ENCODE peak calls at places on chromosomes 16 and 17, in six cellular contexts. D is IMR-90; M is MM.1S; N is CD4-positive, alpha-beta memory T cell; K is pancreas; G is adrenal gland. U is an unnamed sample. For H3K4me1, the result is how much of the 10 kb centered on the place peaks cover.

GRCh38 chr16:21950782-21951521 is 2.2 kb upstream of the UQCRC2 start:
- DNase-seq in D (peak), M (peak), N (peak), K (no peak), G (peak), U (no peak)

GRCh38 chr16:22008215-22009142 is 568 bp downstream of the MOSMO start:
- DNase-seq in D (no peak), M (no peak), N (peak), K (peak), G (peak), U (peak)

GRCh38 chr17:61482467-61482866 is 30.2 kb downstream of the TBX4 start:
- DNase-seq in D (no peak), M (no peak), N (no peak), K (no peak), G (no peak), U (no peak)

GRCh38 chr17:74360993-74361612 is 565 bp downstream of the BTBD17 start:
- DNase-seq in D (peak), M (no peak), N (no peak), K (no peak), G (no peak), U (peak)

GRCh38 chr17:44350733-44351226 is 5.7 kb downstream of the GRN start:
- DNase-seq in D (peak), M (peak), N (no peak), K (no peak), G (peak), U (peak)

GRCh38 chr17:19364699-19365498 is 2.4 kb upstream of the B9D1 start:
- DNase-seq in D (no peak), M (no peak), N (no peak), K (no peak), G (peak), U (peak)

GRCh38 chr17:73541111-73541510 is 103.1 kb downstream of the SDK2 start:
- DNase-seq in D (no peak), M (no peak), N (no peak), K (no peak), G (no peak), U (no peak)

GRCh38 chr17:37055511-37055910 is 106.8 kb downstream of the AATF start:
- DNase-seq in D (no peak), M (no peak), N (no peak), K (no peak), G (no peak), U (no peak)

GRCh38 chr16:14564323-14564722 is 65.7 kb downstream of the PARN start:
- DNase-seq in D (no peak), M (peak), N (no peak), K (peak), G (no peak), U (no peak)

GRCh38 chr16:65473699-65474098 is 351.8 kb upstream of the CDH11 start:
- DNase-seq in D (no peak), M (no peak), N (no peak), K (no peak), G (no peak), U (no peak)

GRCh38 chr17:78925234-78925633 is at the start of gene TIMP2:
- DNase-seq in D (peak), M (peak), N (peak), K (peak), G (peak), U (peak)

GRCh38 chr17:50184057-50184456 is 17.4 kb downstream of the COL1A1 start:
- DNase-seq in D (peak), M (no peak), N (peak), K (no peak), G (no peak), U (peak)

GRCh38 chr17:28916302-28916934 is 13.5 kb upstream of the DHRS13 start:
- DNase-seq in D (peak), M (peak), N (peak), K (no peak), G (peak), U (no peak)

GRCh38 chr17:16939606-16940115 is 32.3 kb downstream of the TNFRSF13B start:
- DNase-seq in D (no peak), M (no peak), N (no peak), K (no peak), G (no peak), U (no peak)

GRCh38 chr16:13436641-13437423 is 483.1 kb upstream of the ERCC4 start:
- DNase-seq in D (no peak), M (no peak), N (no peak), K (peak), G (no peak), U (no peak)

GRCh38 chr16:84735846-84736586 is 36.2 kb downstream of the USP10 start:
- DNase-seq in D (no peak), M (no peak), N (peak), K (peak), G (peak), U (no peak)

GRCh38 chr17:72025113-72025512 is 95.7 kb upstream of the SOX9 start:
- DNase-seq in D (no peak), M (no peak), N (no peak), K (no peak), G (no peak), U (no peak)

GRCh38 chr17:16927641-16928321 is 44.1 kb downstream of the TNFRSF13B start:
- DNase-seq in D (no peak), M (no peak), N (no peak), K (no peak), G (no peak), U (no peak)

GRCh38 chr17:80790021-80790765 is 201.4 kb upstream of the CHMP6 start:
- DNase-seq in D (no peak), M (no peak), N (no peak), K (no peak), G (no peak), U (no peak)

GRCh38 chr16:31916056-31916488 is 42.5 kb downstream of the ZNF267 start:
- DNase-seq in D (no peak), M (no peak), N (no peak), K (no peak), G (no peak), U (no peak)

GRCh38 chr17:74601944-74602572 is 10.0 kb upstream of the CD300LD start:
- DNase-seq in D (peak), M (peak), N (no peak), K (no peak), G (peak), U (no peak)

GRCh38 chr16:84765606-84766580 is 53.9 kb upstream of the CRISPLD2 start:
- DNase-seq in D (no peak), M (no peak), N (peak), K (no peak), G (no peak), U (no peak)

GRCh38 chr16:85751665-85752501 is 987 bp upstream of the C16orf74 start:
- DNase-seq in D (peak), M (no peak), N (no peak), K (no peak), G (no peak), U (no peak)

GRCh38 chr17:40862985-40863733 is 3.9 kb downstream of the KRT12 start:
- DNase-seq in D (no peak), M (no peak), N (no peak), K (no peak), G (no peak), U (no peak)

GRCh38 chr17:66494023-66494803 is 191.8 kb downstream of the PRKCA start:
- DNase-seq in D (peak), M (no peak), N (no peak), K (no peak), G (no peak), U (no peak)

GRCh38 chr17:28370035-28370743 is at the start of gene VTN:
- DNase-seq in D (peak), M (no peak), N (no peak), K (peak), G (peak), U (peak)

GRCh38 chr16:89420204-89420603 is 70.2 kb downstream of the ANKRD11 start:
- DNase-seq in D (no peak), M (no peak), N (no peak), K (no peak), G (no peak), U (no peak)
- H3K4me1 ChIP-seq in D (under half), M (under half), N (half or more), K (under half), G (half or more), U (under half)

GRCh38 chr17:2684549-2684948 is 27.0 kb downstream of the CLUH start:
- DNase-seq in D (no peak), M (no peak), N (no peak), K (no peak), G (no peak), U (no peak)
- H3K27ac ChIP-seq in D (no peak), M (no peak), N (no peak), K (no peak), G (no peak), U (no peak)

DNA sequence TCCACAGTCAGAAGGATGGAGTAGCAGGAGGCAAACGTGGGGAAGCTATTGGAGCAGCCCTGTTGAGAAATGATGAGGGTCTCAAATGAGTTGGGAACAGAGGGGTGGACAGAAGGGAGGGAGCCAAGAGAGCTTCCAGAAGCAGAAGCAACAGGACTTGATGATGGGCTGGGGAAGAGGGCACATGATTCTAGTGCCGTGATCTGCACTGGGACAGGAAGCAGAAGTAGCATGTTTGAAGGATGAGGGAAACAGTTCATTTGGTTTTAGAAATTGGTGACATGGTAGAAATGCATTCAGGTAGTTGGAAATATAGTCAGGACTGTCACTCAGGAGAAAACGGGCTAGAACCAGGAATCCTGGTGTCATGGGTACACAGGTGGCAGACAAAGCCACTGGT is 19.4 kb downstream of the EMP2 start:
- DNase-seq in D (no peak), M (no peak), N (no peak), K (no peak), G (peak), U (no peak)
- H3K4me1 ChIP-seq in D (under half), M (under half), N (under half), K (under half), G (under half), U (under half)

GRCh38 chr16:11994187-11995119 is 17.9 kb downstream of the SNX29 start:
- DNase-seq in D (peak), M (no peak), N (no peak), K (peak), G (peak), U (no peak)
- H3K27ac ChIP-seq in D (no peak), M (no peak), N (no peak), K (no peak), G (peak), U (peak)

DNA sequence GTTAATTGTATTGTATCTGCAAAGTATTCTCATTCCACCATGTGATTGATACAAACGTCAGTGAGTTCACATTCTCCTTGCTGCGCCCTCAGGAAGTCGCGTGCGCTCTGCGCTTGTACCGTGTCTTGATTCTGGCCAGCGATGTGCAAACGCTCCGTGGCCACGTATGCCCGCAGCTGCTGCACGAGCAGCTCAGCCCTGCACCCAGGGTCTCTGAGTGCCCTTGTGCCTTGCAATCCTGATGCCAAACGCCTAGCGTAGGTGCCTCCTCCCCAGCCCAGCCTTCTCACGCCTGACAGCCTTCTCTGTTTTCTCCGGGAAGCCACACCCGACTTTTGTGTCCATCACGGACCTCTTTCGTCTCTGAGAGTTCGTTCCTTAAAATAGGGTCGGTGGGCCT is 9.4 kb downstream of the ZNF469 start:
- DNase-seq in D (no peak), M (no peak), N (no peak), K (no peak), G (no peak), U (no peak)
- H3K4me1 ChIP-seq in D (under half), M (under half), N (under half), K (under half), G (under half), U (under half)

GRCh38 chr17:42759982-42760651 is 910 bp upstream of the RAMP2 start:
- DNase-seq in D (no peak), M (peak), N (no peak), K (no peak), G (no peak), U (no peak)

GRCh38 chr17:42761638-42762037 is 611 bp downstream of the RAMP2 start:
- DNase-seq in D (no peak), M (no peak), N (no peak), K (no peak), G (no peak), U (no peak)

GRCh38 chr17:42766124-42766523 is 5.1 kb downstream of the RAMP2 start:
- DNase-seq in D (no peak), M (no peak), N (no peak), K (no peak), G (no peak), U (no peak)

DNA sequence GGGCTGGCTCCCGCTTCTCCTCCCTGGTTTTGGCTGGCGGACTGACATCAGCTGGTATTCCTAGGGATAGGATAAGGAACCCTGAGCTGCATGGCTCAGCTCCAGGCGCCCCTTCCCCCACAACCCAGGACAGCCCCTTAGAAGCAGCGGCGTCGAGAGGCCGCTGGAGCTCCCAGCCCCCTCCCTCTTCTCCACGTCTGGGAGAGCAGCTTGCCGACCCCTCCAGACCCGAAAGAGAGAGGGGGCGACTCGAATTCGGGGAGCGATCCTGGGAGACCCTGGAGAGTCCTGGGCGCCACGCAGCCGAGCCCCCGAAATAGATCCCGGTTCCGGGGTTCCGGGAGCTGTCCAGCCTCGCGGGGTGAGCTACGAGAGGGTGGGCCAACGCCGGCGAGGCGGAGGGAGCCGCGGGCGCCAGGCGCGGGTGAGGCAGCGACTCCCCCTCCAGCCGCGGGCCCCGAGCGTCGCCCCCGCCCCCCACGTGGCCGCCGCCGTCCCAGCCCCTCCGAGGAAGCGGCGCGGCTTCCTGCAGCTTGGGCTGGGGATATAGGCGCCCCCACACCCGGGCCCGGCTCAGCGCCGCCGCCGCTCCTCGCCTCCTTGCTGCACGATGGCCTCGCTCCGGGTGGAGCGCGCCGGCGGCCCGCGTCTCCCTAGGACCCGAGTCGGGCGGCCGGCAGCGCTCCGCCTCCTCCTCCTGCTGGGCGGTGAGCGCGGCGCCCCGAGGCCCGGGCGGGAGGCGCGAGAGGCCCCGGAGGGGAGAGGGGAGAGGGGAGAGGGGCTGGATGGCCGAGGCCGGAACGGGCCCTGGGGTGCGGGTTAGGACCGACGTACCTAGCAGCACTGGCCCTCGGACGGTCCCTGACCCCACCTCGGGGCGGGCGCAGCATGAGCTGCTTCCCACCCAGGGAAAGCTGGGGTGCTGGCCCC is at the start of gene RAMP2:
- DNase-seq in D (no peak), M (no peak), N (no peak), K (no peak), G (peak), U (peak)
- H3K27ac ChIP-seq in D (no peak), M (no peak), N (no peak), K (no peak), G (no peak), U (peak)

U was measured in right cardiac atrium.